ENCODE peak calls at places on chromosome 5, in four cellular contexts. One of them, this sample, is unnamed.

GRCh38 chr5:20245432-20245974 is 257.5 kb upstream of the CDH18 start:
- DNase-seq in right atrium auricular region: no peak
- DNase-seq in dorsolateral prefrontal cortex: no peak
- DNase-seq in neural crest cell: no peak
- DNase-seq in this sample: no peak

GRCh38 chr5:173679909-173680626 is 63.6 kb upstream of the BOD1 start:
- DNase-seq in right atrium auricular region: no peak
- DNase-seq in dorsolateral prefrontal cortex: no peak
- DNase-seq in neural crest cell: no peak
- DNase-seq in this sample: no peak

GRCh38 chr5:112569596-112569995 is 150.5 kb upstream of the EPB41L4A start:
- DNase-seq in right atrium auricular region: no peak
- DNase-seq in dorsolateral prefrontal cortex: no peak
- DNase-seq in neural crest cell: no peak
- DNase-seq in this sample: no peak

GRCh38 chr5:157559301-157559700 is 16.3 kb downstream of the ADAM19 start:
- DNase-seq in right atrium auricular region: no peak
- DNase-seq in dorsolateral prefrontal cortex: no peak
- DNase-seq in neural crest cell: no peak
- DNase-seq in this sample: no peak

GRCh38 chr5:29822499-29822898 is 1371.0 kb upstream of the CDH6 start:
- DNase-seq in right atrium auricular region: no peak
- DNase-seq in dorsolateral prefrontal cortex: no peak
- DNase-seq in neural crest cell: no peak
- DNase-seq in this sample: no peak

GRCh38 chr5:168472329-168472728 is 13.9 kb upstream of the RARS1 start:
- DNase-seq in right atrium auricular region: no peak
- DNase-seq in dorsolateral prefrontal cortex: no peak
- DNase-seq in neural crest cell: no peak
- DNase-seq in this sample: no peak

GRCh38 chr5:170427672-170428236 is 38.6 kb upstream of the KCNMB1 start:
- DNase-seq in right atrium auricular region: no peak
- DNase-seq in dorsolateral prefrontal cortex: no peak
- DNase-seq in neural crest cell: no peak
- DNase-seq in this sample: no peak

GRCh38 chr5:60597570-60597969 is 102.4 kb downstream of the DEPDC1B start:
- DNase-seq in right atrium auricular region: no peak
- DNase-seq in dorsolateral prefrontal cortex: no peak
- DNase-seq in neural crest cell: no peak
- DNase-seq in this sample: no peak

GRCh38 chr5:68333649-68334549 is 118.3 kb downstream of the PIK3R1 start:
- DNase-seq in right atrium auricular region: no peak
- DNase-seq in dorsolateral prefrontal cortex: no peak
- DNase-seq in neural crest cell: no peak
- DNase-seq in this sample: no peak

GRCh38 chr5:1077026-1077425 is 34.8 kb downstream of the SLC12A7 start:
- DNase-seq in right atrium auricular region: no peak
- DNase-seq in dorsolateral prefrontal cortex: no peak
- DNase-seq in neural crest cell: no peak
- DNase-seq in this sample: no peak

GRCh38 chr5:172768573-172769323 is 2.2 kb downstream of the DUSP1 start:
- DNase-seq in right atrium auricular region: no peak
- DNase-seq in dorsolateral prefrontal cortex: no peak
- DNase-seq in neural crest cell: no peak
- DNase-seq in this sample: no peak

GRCh38 chr5:147483961-147484707 is 25.7 kb downstream of the DPYSL3 start:
- DNase-seq in right atrium auricular region: peak
- DNase-seq in dorsolateral prefrontal cortex: no peak
- DNase-seq in neural crest cell: no peak
- DNase-seq in this sample: peak

GRCh38 chr5:458547-459353 is 15.8 kb downstream of the EXOC3 start:
- DNase-seq in right atrium auricular region: no peak
- DNase-seq in dorsolateral prefrontal cortex: peak
- DNase-seq in neural crest cell: no peak
- DNase-seq in this sample: peak

GRCh38 chr5:42628821-42629220 is 127.8 kb upstream of the CCDC152 start:
- DNase-seq in right atrium auricular region: no peak
- DNase-seq in dorsolateral prefrontal cortex: no peak
- DNase-seq in neural crest cell: no peak
- DNase-seq in this sample: no peak

GRCh38 chr5:142508630-142509425 is 177.1 kb downstream of the FGF1 start:
- DNase-seq in right atrium auricular region: no peak
- DNase-seq in dorsolateral prefrontal cortex: no peak
- DNase-seq in neural crest cell: no peak
- DNase-seq in this sample: no peak
- TF ChIP-seq CTCF in right atrium auricular region: no peak
- TF ChIP-seq CTCF in dorsolateral prefrontal cortex: no peak
- TF ChIP-seq CTCF in neural crest cell: no peak
- TF ChIP-seq CTCF in this sample: no peak

GRCh38 chr5:37888476-37888875 is 48.6 kb upstream of the GDNF start:
- DNase-seq in right atrium auricular region: no peak
- DNase-seq in dorsolateral prefrontal cortex: no peak
- DNase-seq in neural crest cell: no peak
- DNase-seq in this sample: no peak
- TF ChIP-seq CTCF in right atrium auricular region: no peak
- TF ChIP-seq CTCF in dorsolateral prefrontal cortex: no peak
- TF ChIP-seq CTCF in neural crest cell: no peak
- TF ChIP-seq CTCF in this sample: no peak

GRCh38 chr5:56814963-56815656 is at the start of gene MAP3K1:
- DNase-seq in right atrium auricular region: peak
- DNase-seq in dorsolateral prefrontal cortex: peak
- DNase-seq in neural crest cell: peak
- DNase-seq in this sample: peak
- TF ChIP-seq CTCF in right atrium auricular region: no peak
- TF ChIP-seq CTCF in dorsolateral prefrontal cortex: no peak
- TF ChIP-seq CTCF in neural crest cell: no peak
- TF ChIP-seq CTCF in this sample: peak

GRCh38 chr5:89263846-89264245 is 380.9 kb upstream of the MEF2C start:
- DNase-seq in right atrium auricular region: no peak
- DNase-seq in dorsolateral prefrontal cortex: no peak
- DNase-seq in neural crest cell: no peak
- DNase-seq in this sample: no peak
- TF ChIP-seq CTCF in right atrium auricular region: no peak
- TF ChIP-seq CTCF in dorsolateral prefrontal cortex: no peak
- TF ChIP-seq CTCF in neural crest cell: no peak
- TF ChIP-seq CTCF in this sample: no peak

DNA sequence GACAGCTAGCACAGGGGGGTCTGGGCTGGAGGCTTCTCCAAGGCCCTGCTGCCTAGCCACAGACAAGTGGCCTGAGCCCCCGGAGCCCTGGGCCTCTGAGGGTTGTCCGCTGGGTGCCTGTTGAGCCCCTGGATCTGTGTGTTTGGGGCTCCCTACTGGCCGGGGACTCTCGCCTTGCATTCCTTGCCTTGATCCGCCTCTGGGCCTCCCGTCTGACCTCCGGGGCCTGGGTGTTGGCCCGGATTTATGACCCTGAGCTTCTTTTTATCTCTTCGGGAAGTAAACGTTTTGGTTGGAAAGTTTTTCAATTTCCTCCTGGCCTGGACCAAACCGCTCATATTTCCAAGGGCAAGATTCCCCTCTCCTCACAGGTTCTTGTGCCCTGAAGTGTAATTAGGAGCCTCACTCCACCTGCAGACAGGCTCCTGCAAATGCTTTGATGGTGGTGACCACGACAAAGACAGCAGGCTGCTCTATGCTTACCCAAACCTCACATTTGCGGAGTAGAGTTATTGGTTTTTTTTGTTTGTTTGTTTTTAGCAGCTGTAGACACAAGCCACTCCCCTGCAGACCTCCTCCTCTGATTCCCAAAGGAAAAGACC is 69.2 kb upstream of the EGFLAM start:
- DNase-seq in right atrium auricular region: no peak
- DNase-seq in dorsolateral prefrontal cortex: no peak
- DNase-seq in neural crest cell: no peak
- DNase-seq in this sample: no peak
- TF ChIP-seq CTCF in right atrium auricular region: no peak
- TF ChIP-seq CTCF in dorsolateral prefrontal cortex: no peak
- TF ChIP-seq CTCF in neural crest cell: no peak
- TF ChIP-seq CTCF in this sample: no peak

This sample was measured in Peyer's patch.